ENCODE peak calls at places on chromosomes 13 and 19, in seven cellular contexts. One of them, this sample, is unnamed. For H3K4me1, the result is how much of the 10 kb centered on the place peaks cover.

GRCh38 chr13:37878496-37878895 is 8.9 kb upstream of the TRPC4 start:
- DNase-seq in upper lobe of right lung: no peak
- DNase-seq in PC-9: no peak
- DNase-seq in pancreas: no peak
- DNase-seq in foreskin keratinocyte: no peak
- DNase-seq in Peyer's patch: no peak
- DNase-seq in breast epithelium: no peak
- DNase-seq in this sample: no peak

GRCh38 chr13:106173346-106173745 is 362.1 kb downstream of the EFNB2 start:
- DNase-seq in pancreas: no peak
- DNase-seq in Peyer's patch: no peak
- DNase-seq in upper lobe of right lung: no peak
- DNase-seq in breast epithelium: no peak
- DNase-seq in foreskin keratinocyte: no peak
- DNase-seq in PC-9: no peak
- DNase-seq in this sample: no peak

GRCh38 chr19:48473161-48473966 is 4.2 kb downstream of the CYTH2 start:
- DNase-seq in breast epithelium: peak
- DNase-seq in pancreas: no peak
- DNase-seq in Peyer's patch: no peak
- DNase-seq in PC-9: peak
- DNase-seq in upper lobe of right lung: no peak
- DNase-seq in foreskin keratinocyte: no peak
- DNase-seq in this sample: no peak

GRCh38 chr13:38514575-38514974 is 164.9 kb downstream of the UFM1 start:
- DNase-seq in Peyer's patch: no peak
- DNase-seq in upper lobe of right lung: no peak
- DNase-seq in pancreas: no peak
- DNase-seq in breast epithelium: no peak
- DNase-seq in PC-9: no peak
- DNase-seq in foreskin keratinocyte: no peak
- DNase-seq in this sample: no peak

GRCh38 chr19:18469245-18470107 is 31.5 kb upstream of the ISYNA1 start:
- DNase-seq in PC-9: no peak
- DNase-seq in foreskin keratinocyte: no peak
- DNase-seq in breast epithelium: no peak
- DNase-seq in upper lobe of right lung: peak
- DNase-seq in pancreas: peak
- DNase-seq in Peyer's patch: peak
- DNase-seq in this sample: peak

GRCh38 chr13:27404680-27405079 is 19.7 kb upstream of the GTF3A start:
- DNase-seq in upper lobe of right lung: no peak
- DNase-seq in Peyer's patch: peak
- DNase-seq in PC-9: no peak
- DNase-seq in pancreas: peak
- DNase-seq in foreskin keratinocyte: no peak
- DNase-seq in breast epithelium: no peak
- DNase-seq in this sample: no peak

GRCh38 chr19:13861392-13861713 is 15.6 kb upstream of the NANOS3 start:
- DNase-seq in Peyer's patch: no peak
- DNase-seq in breast epithelium: no peak
- DNase-seq in pancreas: no peak
- DNase-seq in foreskin keratinocyte: no peak
- DNase-seq in PC-9: peak
- DNase-seq in upper lobe of right lung: no peak
- DNase-seq in this sample: peak

GRCh38 chr13:53343345-53343744 is 314.7 kb downstream of the OLFM4 start:
- DNase-seq in PC-9: no peak
- DNase-seq in breast epithelium: no peak
- DNase-seq in Peyer's patch: no peak
- DNase-seq in pancreas: no peak
- DNase-seq in upper lobe of right lung: no peak
- DNase-seq in foreskin keratinocyte: no peak
- DNase-seq in this sample: no peak

GRCh38 chr13:30027569-30028455 is 177.4 kb upstream of the UBL3 start:
- DNase-seq in foreskin keratinocyte: no peak
- DNase-seq in upper lobe of right lung: no peak
- DNase-seq in Peyer's patch: no peak
- DNase-seq in PC-9: no peak
- DNase-seq in pancreas: no peak
- DNase-seq in breast epithelium: no peak
- DNase-seq in this sample: no peak

GRCh38 chr19:42313096-42313839 is at the start of gene TMEM145:
- DNase-seq in Peyer's patch: no peak
- DNase-seq in breast epithelium: no peak
- DNase-seq in pancreas: peak
- DNase-seq in upper lobe of right lung: no peak
- DNase-seq in PC-9: no peak
- DNase-seq in foreskin keratinocyte: no peak
- DNase-seq in this sample: peak

GRCh38 chr13:96075953-96076543 is 13.9 kb upstream of the HS6ST3 start:
- DNase-seq in pancreas: no peak
- DNase-seq in PC-9: no peak
- DNase-seq in upper lobe of right lung: no peak
- DNase-seq in breast epithelium: no peak
- DNase-seq in Peyer's patch: no peak
- DNase-seq in foreskin keratinocyte: no peak
- DNase-seq in this sample: no peak

GRCh38 chr19:42627916-42628315 is 33.2 kb upstream of the CEACAM8 start:
- DNase-seq in foreskin keratinocyte: no peak
- DNase-seq in breast epithelium: no peak
- DNase-seq in Peyer's patch: no peak
- DNase-seq in upper lobe of right lung: no peak
- DNase-seq in pancreas: no peak
- DNase-seq in PC-9: no peak
- DNase-seq in this sample: no peak

GRCh38 chr19:44570984-44571684 is 41.7 kb upstream of the CEACAM20 start:
- DNase-seq in breast epithelium: peak
- DNase-seq in Peyer's patch: no peak
- DNase-seq in foreskin keratinocyte: peak
- DNase-seq in upper lobe of right lung: no peak
- DNase-seq in pancreas: no peak
- DNase-seq in PC-9: peak
- DNase-seq in this sample: no peak

GRCh38 chr19:42488783-42489521 is 39.3 kb downstream of the CEACAM1 start:
- DNase-seq in PC-9: peak
- DNase-seq in pancreas: no peak
- DNase-seq in foreskin keratinocyte: no peak
- DNase-seq in breast epithelium: peak
- DNase-seq in Peyer's patch: no peak
- DNase-seq in upper lobe of right lung: no peak
- DNase-seq in this sample: no peak

GRCh38 chr19:45276284-45276687 is 25.2 kb downstream of the MARK4 start:
- DNase-seq in breast epithelium: no peak
- DNase-seq in PC-9: no peak
- DNase-seq in foreskin keratinocyte: no peak
- DNase-seq in upper lobe of right lung: no peak
- DNase-seq in Peyer's patch: no peak
- DNase-seq in pancreas: no peak
- DNase-seq in this sample: no peak

GRCh38 chr13:50589139-50589538 is 254.4 kb downstream of the DLEU7 start:
- DNase-seq in pancreas: no peak
- DNase-seq in breast epithelium: no peak
- DNase-seq in upper lobe of right lung: no peak
- DNase-seq in Peyer's patch: no peak
- DNase-seq in foreskin keratinocyte: peak
- DNase-seq in PC-9: no peak
- DNase-seq in this sample: no peak

GRCh38 chr13:25645681-25646080 is 273.9 kb downstream of the ATP8A2 start:
- DNase-seq in breast epithelium: no peak
- DNase-seq in pancreas: no peak
- DNase-seq in Peyer's patch: no peak
- DNase-seq in PC-9: no peak
- DNase-seq in upper lobe of right lung: no peak
- DNase-seq in foreskin keratinocyte: no peak
- DNase-seq in this sample: no peak

GRCh38 chr19:45994456-45994988 is 745 bp upstream of the CCDC61 start:
- DNase-seq in PC-9: no peak
- DNase-seq in Peyer's patch: no peak
- DNase-seq in breast epithelium: no peak
- DNase-seq in pancreas: no peak
- DNase-seq in upper lobe of right lung: no peak
- DNase-seq in foreskin keratinocyte: no peak
- DNase-seq in this sample: no peak

GRCh38 chr13:42895781-42896180 is 96.3 kb downstream of the EPSTI1 start:
- DNase-seq in upper lobe of right lung: no peak
- DNase-seq in foreskin keratinocyte: no peak
- DNase-seq in pancreas: no peak
- DNase-seq in PC-9: no peak
- DNase-seq in Peyer's patch: no peak
- DNase-seq in breast epithelium: no peak
- DNase-seq in this sample: no peak

GRCh38 chr19:28864577-28865042 is 348.3 kb downstream of the UQCRFS1 start:
- DNase-seq in breast epithelium: no peak
- DNase-seq in Peyer's patch: no peak
- DNase-seq in upper lobe of right lung: no peak
- DNase-seq in pancreas: peak
- DNase-seq in PC-9: no peak
- DNase-seq in foreskin keratinocyte: no peak
- DNase-seq in this sample: no peak

GRCh38 chr19:19750131-19750841 is 17.4 kb upstream of the ZNF14 start:
- DNase-seq in upper lobe of right lung: no peak
- DNase-seq in Peyer's patch: no peak
- DNase-seq in PC-9: no peak
- DNase-seq in foreskin keratinocyte: no peak
- DNase-seq in breast epithelium: no peak
- DNase-seq in pancreas: no peak
- DNase-seq in this sample: no peak

GRCh38 chr13:39835253-39835652 is 179.8 kb downstream of the COG6 start:
- DNase-seq in breast epithelium: no peak
- DNase-seq in upper lobe of right lung: no peak
- DNase-seq in PC-9: peak
- DNase-seq in Peyer's patch: no peak
- DNase-seq in foreskin keratinocyte: no peak
- DNase-seq in pancreas: no peak
- DNase-seq in this sample: no peak

GRCh38 chr13:73765651-73766384 is 368.4 kb downstream of the KLF12 start:
- DNase-seq in breast epithelium: peak
- DNase-seq in Peyer's patch: peak
- DNase-seq in foreskin keratinocyte: no peak
- DNase-seq in PC-9: no peak
- DNase-seq in pancreas: peak
- DNase-seq in upper lobe of right lung: peak
- DNase-seq in this sample: peak

GRCh38 chr19:7368456-7368855 is 19.7 kb downstream of the ARHGEF18 start:
- DNase-seq in PC-9: no peak
- DNase-seq in breast epithelium: no peak
- DNase-seq in foreskin keratinocyte: no peak
- DNase-seq in upper lobe of right lung: no peak
- DNase-seq in Peyer's patch: peak
- DNase-seq in pancreas: peak
- DNase-seq in this sample: no peak

GRCh38 chr19:45899919-45900589 is 2.4 kb downstream of the MYPOP start:
- DNase-seq in upper lobe of right lung: no peak
- DNase-seq in Peyer's patch: no peak
- DNase-seq in breast epithelium: no peak
- DNase-seq in pancreas: no peak
- DNase-seq in foreskin keratinocyte: no peak
- DNase-seq in PC-9: no peak
- DNase-seq in this sample: no peak

GRCh38 chr19:16896098-16896912 is 7.5 kb downstream of the F2RL3 start:
- DNase-seq in foreskin keratinocyte: no peak
- DNase-seq in upper lobe of right lung: no peak
- DNase-seq in breast epithelium: no peak
- DNase-seq in PC-9: no peak
- DNase-seq in Peyer's patch: no peak
- DNase-seq in pancreas: peak
- DNase-seq in this sample: peak

GRCh38 chr19:24049537-24049936 is 37.5 kb upstream of the ZNF254 start:
- DNase-seq in pancreas: no peak
- DNase-seq in upper lobe of right lung: no peak
- DNase-seq in breast epithelium: no peak
- DNase-seq in PC-9: no peak
- DNase-seq in foreskin keratinocyte: no peak
- DNase-seq in Peyer's patch: no peak
- DNase-seq in this sample: no peak

GRCh38 chr13:98547455-98547854 is 29.5 kb downstream of the STK24 start:
- DNase-seq in Peyer's patch: no peak
- DNase-seq in foreskin keratinocyte: no peak
- DNase-seq in breast epithelium: no peak
- DNase-seq in upper lobe of right lung: no peak
- DNase-seq in pancreas: no peak
- DNase-seq in PC-9: no peak
- DNase-seq in this sample: no peak

GRCh38 chr13:104025303-104025702 is 959.1 kb upstream of the SLC10A2 start:
- DNase-seq in upper lobe of right lung: no peak
- DNase-seq in foreskin keratinocyte: no peak
- DNase-seq in Peyer's patch: no peak
- DNase-seq in PC-9: no peak
- DNase-seq in pancreas: no peak
- DNase-seq in breast epithelium: no peak
- DNase-seq in this sample: no peak

GRCh38 chr19:2756921-2757881 is 17.4 kb upstream of the SLC39A3 start:
- DNase-seq in PC-9: no peak
- DNase-seq in pancreas: no peak
- DNase-seq in breast epithelium: no peak
- DNase-seq in Peyer's patch: no peak
- DNase-seq in upper lobe of right lung: peak
- DNase-seq in foreskin keratinocyte: no peak
- DNase-seq in this sample: no peak
- H3K27ac ChIP-seq in PC-9: no peak
- H3K27ac ChIP-seq in pancreas: no peak
- H3K27ac ChIP-seq in breast epithelium: no peak
- H3K27ac ChIP-seq in Peyer's patch: no peak
- H3K27ac ChIP-seq in upper lobe of right lung: no peak
- H3K27ac ChIP-seq in foreskin keratinocyte: no peak
- H3K27ac ChIP-seq in this sample: no peak

GRCh38 chr19:10503002-10503789 is at the start of gene KEAP1:
- DNase-seq in breast epithelium: peak
- DNase-seq in foreskin keratinocyte: no peak
- DNase-seq in upper lobe of right lung: peak
- DNase-seq in PC-9: no peak
- DNase-seq in pancreas: peak
- DNase-seq in Peyer's patch: peak
- DNase-seq in this sample: no peak
- TF ChIP-seq CTCF in breast epithelium: no peak
- TF ChIP-seq CTCF in foreskin keratinocyte: no peak
- TF ChIP-seq CTCF in upper lobe of right lung: no peak
- TF ChIP-seq CTCF in PC-9: no peak
- TF ChIP-seq CTCF in pancreas: no peak
- TF ChIP-seq CTCF in Peyer's patch: no peak
- TF ChIP-seq CTCF in this sample: no peak

DNA sequence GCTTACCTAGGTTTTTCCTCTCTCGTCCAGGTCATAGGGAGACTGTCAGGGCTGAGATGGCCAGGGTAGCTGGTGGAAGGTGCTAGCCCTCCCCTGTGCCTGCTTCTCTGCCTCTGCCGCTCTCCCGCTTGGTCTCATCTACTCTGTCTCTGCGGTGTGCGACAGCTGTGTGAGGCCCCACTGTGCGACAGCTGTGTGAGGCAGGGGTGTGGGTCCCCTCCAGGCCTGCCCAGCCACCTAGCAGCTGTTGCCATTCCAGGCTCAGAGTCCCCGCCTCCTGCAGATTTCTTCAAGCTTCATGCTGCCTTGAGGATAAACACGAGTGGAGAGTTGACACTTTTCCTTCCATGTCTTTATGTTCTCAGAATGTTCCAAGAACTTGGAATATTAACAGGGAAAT is 53.0 kb downstream of the ARHGEF7 start:
- DNase-seq in PC-9: no peak
- DNase-seq in pancreas: no peak
- DNase-seq in foreskin keratinocyte: no peak
- DNase-seq in upper lobe of right lung: no peak
- DNase-seq in breast epithelium: no peak
- DNase-seq in Peyer's patch: no peak
- DNase-seq in this sample: no peak
- H3K4me1 ChIP-seq in PC-9: under half
- H3K4me1 ChIP-seq in pancreas: under half
- H3K4me1 ChIP-seq in foreskin keratinocyte: under half
- H3K4me1 ChIP-seq in upper lobe of right lung: under half
- H3K4me1 ChIP-seq in breast epithelium: under half
- H3K4me1 ChIP-seq in Peyer's patch: under half
- H3K4me1 ChIP-seq in this sample: half or more

GRCh38 chr13:45439000-45439399 is 20.8 kb upstream of the SLC25A30 start:
- DNase-seq in breast epithelium: no peak
- DNase-seq in pancreas: no peak
- DNase-seq in Peyer's patch: no peak
- DNase-seq in foreskin keratinocyte: no peak
- DNase-seq in PC-9: no peak
- DNase-seq in upper lobe of right lung: no peak
- DNase-seq in this sample: no peak
- H3K27ac ChIP-seq in breast epithelium: no peak
- H3K27ac ChIP-seq in pancreas: no peak
- H3K27ac ChIP-seq in Peyer's patch: no peak
- H3K27ac ChIP-seq in foreskin keratinocyte: no peak
- H3K27ac ChIP-seq in PC-9: no peak
- H3K27ac ChIP-seq in upper lobe of right lung: no peak
- H3K27ac ChIP-seq in this sample: peak

This sample was measured in psoas muscle.